ENCODE peak calls at places on chromosomes 13 and 19, in seven cellular contexts. P is IMR-90, K is mesendoderm, M is neuronal stem cell, H is mesenchymal stem cell, U is trophoblast cell, B is H1. C is an unnamed sample.

GRCh38 chr13:70995338-70995737 is 871.7 kb downstream of the DACH1 start:
- DNase-seq in P (no peak), K (peak; percentile 21), M (no peak), H (no peak), U (no peak), B (no peak), C (no peak)

GRCh38 chr19:18666304-18666703 is 17.2 kb upstream of the CRTC1 start:
- DNase-seq in P (no peak), K (no peak), M (no peak), H (no peak), U (no peak), B (no peak), C (no peak)

GRCh38 chr19:21835810-21836444 is at the start of gene ZNF43:
- DNase-seq in P (peak; percentile 91), K (peak; percentile 99), M (peak; percentile 92), H (peak; percentile 96), U (peak; percentile 95), B (peak; percentile 88), C (peak; percentile 96)

GRCh38 chr13:27678306-27679040 is 56.8 kb downstream of the POLR1D start:
- DNase-seq in P (peak; percentile 48), K (no peak), M (no peak), H (no peak), U (peak; percentile 66), B (no peak), C (peak; percentile 42)

GRCh38 chr19:46907880-46908279 is 47.1 kb downstream of the ARHGAP35 start:
- DNase-seq in P (no peak), K (no peak), M (no peak), H (no peak), U (no peak), B (no peak), C (no peak)

GRCh38 chr13:33797622-33798021 is 20.3 kb upstream of the RFC3 start:
- DNase-seq in P (no peak), K (no peak), M (no peak), H (peak; percentile 18), U (no peak), B (no peak), C (no peak)

GRCh38 chr13:114104626-114105350 is 27.6 kb downstream of the RASA3 start:
- DNase-seq in P (no peak), K (no peak), M (no peak), H (no peak), U (no peak), B (no peak), C (no peak)

GRCh38 chr13:40609972-40610726 is 56.3 kb downstream of the FOXO1 start:
- DNase-seq in P (no peak), K (no peak), M (no peak), H (no peak), U (no peak), B (no peak), C (no peak)

GRCh38 chr13:49225358-49226042 is 5.4 kb downstream of the MLNR start:
- DNase-seq in P (no peak), K (no peak), M (no peak), H (no peak), U (peak; percentile 13), B (no peak), C (no peak)

GRCh38 chr19:45558399-45558878 is 26.2 kb downstream of the OPA3 start:
- DNase-seq in P (peak; percentile 33), K (peak; percentile 83), M (peak; percentile 36), H (peak; percentile 54), U (peak; percentile 70), B (peak; percentile 79), C (peak; percentile 82)

GRCh38 chr13:19673473-19674430 is 40.3 kb downstream of the MPHOSPH8 start:
- DNase-seq in P (no peak), K (no peak), M (no peak), H (no peak), U (no peak), B (no peak), C (no peak)

GRCh38 chr13:44972956-44973581 is 16.2 kb downstream of the NUFIP1 start:
- DNase-seq in P (peak; percentile 38), K (peak; percentile 25), M (no peak), H (peak; percentile 51), U (peak; percentile 72), B (no peak), C (no peak)

GRCh38 chr13:95201814-95202521 is 99.3 kb downstream of the ABCC4 start:
- DNase-seq in P (peak; percentile 50), K (peak; percentile 10), M (no peak), H (peak; percentile 92), U (peak; percentile 34), B (no peak), C (no peak)

GRCh38 chr19:30168760-30169159 is 203.4 kb upstream of the ZNF536 start:
- DNase-seq in P (no peak), K (no peak), M (no peak), H (no peak), U (no peak), B (no peak), C (no peak)

GRCh38 chr13:97101912-97102311 is 107.6 kb upstream of the OXGR1 start:
- DNase-seq in P (no peak), K (no peak), M (no peak), H (no peak), U (no peak), B (no peak), C (no peak)

GRCh38 chr13:32125221-32125621 is 93.6 kb downstream of the FRY start:
- DNase-seq in P (peak; percentile 26), K (no peak), M (no peak), H (peak; percentile 28), U (peak; percentile 79), B (no peak), C (no peak)

GRCh38 chr19:46015961-46016425 is 6.9 kb downstream of the PGLYRP1 start:
- DNase-seq in P (no peak), K (no peak), M (no peak), H (no peak), U (no peak), B (peak; percentile 64), C (no peak)

GRCh38 chr13:107734891-107735620 is 480.3 kb downstream of the LIG4 start:
- DNase-seq in P (no peak), K (no peak), M (no peak), H (no peak), U (no peak), B (no peak), C (no peak)

GRCh38 chr13:98273067-98273823 is 96.2 kb upstream of the RNF113B start:
- DNase-seq in P (no peak), K (peak; percentile 96), M (no peak), H (peak; percentile 18), U (peak; percentile 84), B (no peak), C (no peak)

GRCh38 chr13:33918199-33918932 is 100.4 kb downstream of the RFC3 start:
- DNase-seq in P (peak; percentile 71), K (no peak), M (no peak), H (peak; percentile 72), U (peak; percentile 3), B (no peak), C (no peak)

GRCh38 chr13:23748591-23748990 is 140.6 kb downstream of the MIPEP start:
- DNase-seq in P (no peak), K (no peak), M (no peak), H (no peak), U (peak; percentile 33), B (no peak), C (peak; percentile 52)
- H3K23ac ChIP-seq in P (no peak overlapping the region), K (no peak overlapping the region), M (no peak overlapping the region), H (no peak overlapping the region), U (no peak overlapping the region), B (no peak overlapping the region), C (no peak overlapping the region)

GRCh38 chr13:75946746-75947397 is 310.7 kb downstream of the LMO7 start:
- DNase-seq in P (no peak), K (no peak), M (no peak), H (no peak), U (no peak), B (no peak), C (no peak)

DNA sequence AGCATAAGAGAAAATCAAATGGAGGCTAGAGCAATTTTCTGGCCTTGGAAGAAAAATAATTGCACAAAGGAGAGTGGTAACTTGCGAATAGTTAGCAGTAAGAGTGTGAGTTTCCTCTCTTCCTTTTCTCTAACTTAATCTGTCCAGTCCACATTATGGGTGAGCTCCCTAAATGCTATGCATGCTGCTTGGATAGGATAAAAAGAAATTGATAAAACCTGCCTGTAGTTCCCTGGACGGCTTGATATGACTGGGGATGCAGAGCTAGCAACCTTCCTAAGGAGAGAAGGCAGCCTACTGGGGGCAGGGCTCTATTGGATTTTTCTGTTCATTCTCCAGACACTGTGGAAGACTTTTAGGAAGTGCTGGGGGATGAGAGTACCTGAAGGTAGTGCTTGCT is 311.3 kb downstream of the LMO7 start:
- DNase-seq in P (no peak), K (no peak), M (no peak), H (no peak), U (no peak), B (no peak), C (no peak)
- H3K23ac ChIP-seq in P (no peak overlapping the region), K (no peak overlapping the region), M (no peak overlapping the region), H (no peak overlapping the region), U (no peak overlapping the region), B (no peak overlapping the region), C (no peak overlapping the region)

GRCh38 chr13:51639171-51639570 is 54.9 kb downstream of the WDFY2 start:
- DNase-seq in P (peak; percentile 11), K (no peak), M (no peak), H (no peak), U (no peak), B (no peak), C (no peak)
- H3K23ac ChIP-seq in P (no peak overlapping the region), K (no peak overlapping the region), M (no peak overlapping the region), H (no peak overlapping the region), U (no peak overlapping the region), B (no peak overlapping the region), C (no peak overlapping the region)

DNA sequence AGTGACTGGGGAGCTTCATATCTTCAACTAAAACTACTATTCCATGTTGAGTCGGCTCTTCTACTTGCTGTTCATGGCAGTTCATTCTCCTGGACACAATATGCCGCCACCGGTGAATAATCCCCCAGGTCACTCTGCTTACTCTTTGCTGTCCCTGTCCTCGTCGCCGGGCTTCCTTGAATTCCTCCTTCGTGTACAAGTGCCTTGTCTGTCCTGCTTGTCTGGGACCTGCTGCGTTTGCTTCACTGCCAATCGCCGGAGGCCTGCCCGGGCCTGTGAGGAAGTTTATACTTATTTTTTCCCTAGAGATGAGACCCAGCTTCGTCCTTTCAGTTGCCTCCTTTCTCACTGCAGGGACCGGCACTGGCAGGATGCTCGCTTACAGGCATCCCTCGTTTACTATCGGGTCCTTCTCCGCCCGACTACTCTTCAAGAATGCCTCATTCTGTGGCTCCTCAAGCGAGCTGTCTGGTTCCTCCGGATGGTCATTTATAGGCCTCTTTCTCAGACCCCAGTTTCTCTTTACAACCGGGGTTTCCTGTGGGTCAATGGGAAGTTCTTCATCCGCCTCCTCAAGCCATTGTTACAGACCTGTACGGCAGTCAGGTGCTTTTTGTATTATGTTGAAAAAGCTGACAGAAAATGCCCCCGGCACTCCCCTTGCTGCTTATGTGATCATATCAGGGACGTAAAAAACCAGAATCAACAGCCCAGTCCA is 5.5 kb upstream of the ERVV-1 start:
- DNase-seq in P (no peak), K (no peak), M (no peak), H (no peak), U (peak; percentile 78), B (no peak), C (no peak)
- H3K23ac ChIP-seq in P (no peak overlapping the region), K (no peak overlapping the region), M (no peak overlapping the region), H (no peak overlapping the region), U (no peak overlapping the region), B (no peak overlapping the region), C (no peak overlapping the region)